ENCODE peak calls at places on chromosomes 2 and 18, in six cellular contexts. X is activated CD4-positive, alpha-beta T cell treated with anti-CD3 and anti-CD28 coated beads for 48 hours; E is GM12865; W is activated T-helper 1 cell treated with anti-CD3 and anti-CD28 coated beads, Interleukin-2, amount 50 U/mL, for 16 hours; J is colonic mucosa; I is NCI-H1436 treated with DMSO at 0.1 percent for 48 hours. Q is an unnamed sample.

GRCh38 chr2:9663008-9663879 is 32.4 kb upstream of the YWHAQ start:
- DNase-seq in X (no peak), E (peak), W (no peak), J (no peak), I (peak), Q (peak)

GRCh38 chr2:122515731-122516130 is 760.3 kb downstream of the TSN start:
- DNase-seq in X (no peak), E (no peak), W (no peak), J (no peak), I (no peak), Q (no peak)

GRCh38 chr18:78561757-78562445 is 417.7 kb upstream of the SALL3 start:
- DNase-seq in X (no peak), E (no peak), W (no peak), J (no peak), I (no peak), Q (no peak)

GRCh38 chr18:11579916-11580315 is 29.5 kb upstream of the SLC35G4 start:
- DNase-seq in X (no peak), E (no peak), W (no peak), J (no peak), I (no peak), Q (no peak)

GRCh38 chr2:43443317-43443716 is 152.5 kb downstream of the THADA start:
- DNase-seq in X (no peak), E (no peak), W (no peak), J (no peak), I (no peak), Q (no peak)

GRCh38 chr2:223621901-223622300 is 19.7 kb upstream of the SCG2 start:
- DNase-seq in X (no peak), E (no peak), W (no peak), J (no peak), I (no peak), Q (no peak)

GRCh38 chr2:231300020-231300721 is 95.3 kb upstream of the B3GNT7 start:
- DNase-seq in X (no peak), E (no peak), W (no peak), J (no peak), I (no peak), Q (no peak)

GRCh38 chr2:45006041-45006941 is 3.0 kb downstream of the SIX2 start:
- DNase-seq in X (no peak), E (no peak), W (no peak), J (no peak), I (no peak), Q (no peak)

GRCh38 chr2:239438368-239438767 is 37.5 kb upstream of the HDAC4 start:
- DNase-seq in X (no peak), E (no peak), W (no peak), J (no peak), I (no peak), Q (no peak)

GRCh38 chr2:176488446-176488845 is 219.2 kb downstream of the MTX2 start:
- DNase-seq in X (no peak), E (no peak), W (no peak), J (no peak), I (no peak), Q (no peak)

GRCh38 chr2:67465623-67466022 is 68.5 kb downstream of the ETAA1 start:
- DNase-seq in X (no peak), E (no peak), W (no peak), J (no peak), I (peak), Q (peak)

GRCh38 chr2:104755026-104755856 is 98.7 kb upstream of the POU3F3 start:
- DNase-seq in X (no peak), E (no peak), W (no peak), J (no peak), I (no peak), Q (no peak)

Q was measured in small intestine.